ENCODE peak calls at places on chromosomes 12 and 14, in five cellular contexts. One of them, this sample, is unnamed.
A peak's percentile ranks its signal among the peaks of the same experiment; 100 is the strongest.

GRCh38 chr12:1277905-1278304 is 286.9 kb downstream of the ERC1 start:
- DNase-seq in cardiac muscle cell: peak; percentile 75
- DNase-seq in pancreas: no peak
- DNase-seq in naive thymus-derived CD4-positive, alpha-beta T cell: peak; percentile 49
- DNase-seq in CD8-positive, alpha-beta memory T cell: peak; percentile 7
- DNase-seq in this sample: no peak

GRCh38 chr12:75945581-75945980 is 86.0 kb downstream of the PHLDA1 start:
- DNase-seq in naive thymus-derived CD4-positive, alpha-beta T cell: no peak
- DNase-seq in cardiac muscle cell: no peak
- DNase-seq in pancreas: no peak
- DNase-seq in CD8-positive, alpha-beta memory T cell: no peak
- DNase-seq in this sample: no peak

GRCh38 chr12:92133166-92133565 is 12.5 kb downstream of the BTG1 start:
- DNase-seq in pancreas: no peak
- DNase-seq in naive thymus-derived CD4-positive, alpha-beta T cell: no peak
- DNase-seq in cardiac muscle cell: peak; percentile 66
- DNase-seq in CD8-positive, alpha-beta memory T cell: no peak
- DNase-seq in this sample: no peak

GRCh38 chr14:32559595-32559994 is 230.5 kb downstream of the AKAP6 start:
- DNase-seq in naive thymus-derived CD4-positive, alpha-beta T cell: no peak
- DNase-seq in CD8-positive, alpha-beta memory T cell: no peak
- DNase-seq in cardiac muscle cell: no peak
- DNase-seq in pancreas: no peak
- DNase-seq in this sample: no peak

GRCh38 chr12:386651-387050 is 2.5 kb downstream of the KDM5A start:
- DNase-seq in naive thymus-derived CD4-positive, alpha-beta T cell: no peak
- DNase-seq in cardiac muscle cell: no peak
- DNase-seq in pancreas: no peak
- DNase-seq in CD8-positive, alpha-beta memory T cell: no peak
- DNase-seq in this sample: no peak

GRCh38 chr12:104421343-104421742 is 35.4 kb upstream of the CHST11 start:
- DNase-seq in pancreas: no peak
- DNase-seq in CD8-positive, alpha-beta memory T cell: no peak
- DNase-seq in naive thymus-derived CD4-positive, alpha-beta T cell: no peak
- DNase-seq in cardiac muscle cell: no peak
- DNase-seq in this sample: no peak

GRCh38 chr12:28176295-28176694 is 14.0 kb upstream of the CCDC91 start:
- DNase-seq in CD8-positive, alpha-beta memory T cell: no peak
- DNase-seq in naive thymus-derived CD4-positive, alpha-beta T cell: no peak
- DNase-seq in pancreas: no peak
- DNase-seq in cardiac muscle cell: no peak
- DNase-seq in this sample: no peak

GRCh38 chr14:49479432-49479831 is 106.7 kb downstream of the RPS29 start:
- DNase-seq in pancreas: peak; percentile 36
- DNase-seq in CD8-positive, alpha-beta memory T cell: no peak
- DNase-seq in naive thymus-derived CD4-positive, alpha-beta T cell: no peak
- DNase-seq in cardiac muscle cell: no peak
- DNase-seq in this sample: no peak

GRCh38 chr12:117900561-117900960 is 68.2 kb downstream of the KSR2 start:
- DNase-seq in naive thymus-derived CD4-positive, alpha-beta T cell: no peak
- DNase-seq in cardiac muscle cell: no peak
- DNase-seq in pancreas: no peak
- DNase-seq in CD8-positive, alpha-beta memory T cell: no peak
- DNase-seq in this sample: no peak

GRCh38 chr12:3315201-3315661 is 175.8 kb upstream of the PRMT8 start:
- DNase-seq in CD8-positive, alpha-beta memory T cell: no peak
- DNase-seq in pancreas: peak; percentile 76
- DNase-seq in cardiac muscle cell: no peak
- DNase-seq in naive thymus-derived CD4-positive, alpha-beta T cell: no peak
- DNase-seq in this sample: peak; percentile 73

GRCh38 chr12:13250416-13250815 is 53.9 kb downstream of the EMP1 start:
- DNase-seq in pancreas: no peak
- DNase-seq in CD8-positive, alpha-beta memory T cell: no peak
- DNase-seq in naive thymus-derived CD4-positive, alpha-beta T cell: no peak
- DNase-seq in cardiac muscle cell: no peak
- DNase-seq in this sample: peak; percentile 24

GRCh38 chr14:100234511-100234910 is 4.4 kb upstream of the YY1 start:
- DNase-seq in cardiac muscle cell: no peak
- DNase-seq in CD8-positive, alpha-beta memory T cell: no peak
- DNase-seq in naive thymus-derived CD4-positive, alpha-beta T cell: peak; percentile 29
- DNase-seq in pancreas: no peak
- DNase-seq in this sample: no peak

GRCh38 chr14:87108726-87109125 is 884.3 kb downstream of the GALC start:
- DNase-seq in pancreas: no peak
- DNase-seq in naive thymus-derived CD4-positive, alpha-beta T cell: no peak
- DNase-seq in CD8-positive, alpha-beta memory T cell: no peak
- DNase-seq in cardiac muscle cell: no peak
- DNase-seq in this sample: peak; percentile 53

GRCh38 chr14:24416254-24416931 is 13.1 kb downstream of the CBLN3 start:
- DNase-seq in naive thymus-derived CD4-positive, alpha-beta T cell: no peak
- DNase-seq in CD8-positive, alpha-beta memory T cell: no peak
- DNase-seq in pancreas: no peak
- DNase-seq in cardiac muscle cell: peak; percentile 64
- DNase-seq in this sample: no peak

GRCh38 chr12:46523863-46524770 is 151.5 kb upstream of the SLC38A2 start:
- DNase-seq in pancreas: no peak
- DNase-seq in cardiac muscle cell: no peak
- DNase-seq in naive thymus-derived CD4-positive, alpha-beta T cell: peak; percentile 55
- DNase-seq in CD8-positive, alpha-beta memory T cell: no peak
- DNase-seq in this sample: peak; percentile 92

GRCh38 chr12:48828293-48828692 is 10.0 kb downstream of the CACNB3 start:
- DNase-seq in pancreas: no peak
- DNase-seq in cardiac muscle cell: no peak
- DNase-seq in naive thymus-derived CD4-positive, alpha-beta T cell: no peak
- DNase-seq in CD8-positive, alpha-beta memory T cell: no peak
- DNase-seq in this sample: no peak
- H3K27me3 ChIP-seq in pancreas: no peaks in the 10 kb centered on the region
- H3K27me3 ChIP-seq in cardiac muscle cell: no peaks in the 10 kb centered on the region
- H3K27me3 ChIP-seq in naive thymus-derived CD4-positive, alpha-beta T cell: no peaks in the 10 kb centered on the region
- H3K27me3 ChIP-seq in CD8-positive, alpha-beta memory T cell: no peaks in the 10 kb centered on the region
- H3K27me3 ChIP-seq in this sample: no peaks in the 10 kb centered on the region

GRCh38 chr14:56195727-56196126 is 77.5 kb downstream of the PELI2 start:
- DNase-seq in pancreas: no peak
- DNase-seq in CD8-positive, alpha-beta memory T cell: no peak
- DNase-seq in naive thymus-derived CD4-positive, alpha-beta T cell: no peak
- DNase-seq in cardiac muscle cell: no peak
- DNase-seq in this sample: no peak
- H3K27ac ChIP-seq in pancreas: peak overlapping the region; percentile 11
- H3K27ac ChIP-seq in CD8-positive, alpha-beta memory T cell: no peak overlapping the region
- H3K27ac ChIP-seq in naive thymus-derived CD4-positive, alpha-beta T cell: no peak overlapping the region
- H3K27ac ChIP-seq in cardiac muscle cell: no peak overlapping the region
- H3K27ac ChIP-seq in this sample: no peak overlapping the region

GRCh38 chr14:20179880-20180279 is 10.8 kb upstream of the OR11G2 start:
- DNase-seq in CD8-positive, alpha-beta memory T cell: no peak
- DNase-seq in naive thymus-derived CD4-positive, alpha-beta T cell: no peak
- DNase-seq in cardiac muscle cell: no peak
- DNase-seq in pancreas: no peak
- DNase-seq in this sample: no peak

GRCh38 chr14:20179218-20179617 is 11.5 kb upstream of the OR11G2 start:
- DNase-seq in CD8-positive, alpha-beta memory T cell: no peak
- DNase-seq in pancreas: no peak
- DNase-seq in naive thymus-derived CD4-positive, alpha-beta T cell: no peak
- DNase-seq in cardiac muscle cell: no peak
- DNase-seq in this sample: no peak

GRCh38 chr14:20184181-20184580 is 6.5 kb upstream of the OR11G2 start:
- DNase-seq in naive thymus-derived CD4-positive, alpha-beta T cell: no peak
- DNase-seq in CD8-positive, alpha-beta memory T cell: no peak
- DNase-seq in pancreas: no peak
- DNase-seq in cardiac muscle cell: no peak
- DNase-seq in this sample: no peak
- H3K9me3 ChIP-seq in naive thymus-derived CD4-positive, alpha-beta T cell: no peaks in the 10 kb centered on the region
- H3K9me3 ChIP-seq in CD8-positive, alpha-beta memory T cell: no peaks in the 10 kb centered on the region
- H3K9me3 ChIP-seq in pancreas: no peaks in the 10 kb centered on the region
- H3K9me3 ChIP-seq in cardiac muscle cell: peaks cover 3% of the 10 kb centered on the region
- H3K9me3 ChIP-seq in this sample: peaks cover 17% of the 10 kb centered on the region

GRCh38 chr14:105910426-105910825 is 384.0 kb downstream of the TMEM121 start:
- DNase-seq in CD8-positive, alpha-beta memory T cell: no peak
- DNase-seq in naive thymus-derived CD4-positive, alpha-beta T cell: no peak
- DNase-seq in pancreas: no peak
- DNase-seq in cardiac muscle cell: no peak
- DNase-seq in this sample: no peak

GRCh38 chr14:105909046-105909827 is 382.9 kb downstream of the TMEM121 start:
- DNase-seq in pancreas: no peak
- DNase-seq in CD8-positive, alpha-beta memory T cell: no peak
- DNase-seq in cardiac muscle cell: no peak
- DNase-seq in naive thymus-derived CD4-positive, alpha-beta T cell: no peak
- DNase-seq in this sample: no peak

GRCh38 chr14:105908006-105908405 is 381.6 kb downstream of the TMEM121 start:
- DNase-seq in pancreas: no peak
- DNase-seq in CD8-positive, alpha-beta memory T cell: no peak
- DNase-seq in cardiac muscle cell: no peak
- DNase-seq in naive thymus-derived CD4-positive, alpha-beta T cell: no peak
- DNase-seq in this sample: no peak

GRCh38 chr14:105907276-105907675 is 380.9 kb downstream of the TMEM121 start:
- DNase-seq in pancreas: no peak
- DNase-seq in naive thymus-derived CD4-positive, alpha-beta T cell: no peak
- DNase-seq in cardiac muscle cell: no peak
- DNase-seq in CD8-positive, alpha-beta memory T cell: no peak
- DNase-seq in this sample: no peak

GRCh38 chr14:105908481-105908911 is 382.1 kb downstream of the TMEM121 start:
- DNase-seq in cardiac muscle cell: no peak
- DNase-seq in pancreas: no peak
- DNase-seq in naive thymus-derived CD4-positive, alpha-beta T cell: no peak
- DNase-seq in CD8-positive, alpha-beta memory T cell: no peak
- DNase-seq in this sample: no peak
- H3K27me3 ChIP-seq in cardiac muscle cell: no peaks in the 10 kb centered on the region
- H3K27me3 ChIP-seq in pancreas: no peaks in the 10 kb centered on the region
- H3K27me3 ChIP-seq in naive thymus-derived CD4-positive, alpha-beta T cell: no peaks in the 10 kb centered on the region
- H3K27me3 ChIP-seq in CD8-positive, alpha-beta memory T cell: no peaks in the 10 kb centered on the region
- H3K27me3 ChIP-seq in this sample: no peaks in the 10 kb centered on the region

DNA sequence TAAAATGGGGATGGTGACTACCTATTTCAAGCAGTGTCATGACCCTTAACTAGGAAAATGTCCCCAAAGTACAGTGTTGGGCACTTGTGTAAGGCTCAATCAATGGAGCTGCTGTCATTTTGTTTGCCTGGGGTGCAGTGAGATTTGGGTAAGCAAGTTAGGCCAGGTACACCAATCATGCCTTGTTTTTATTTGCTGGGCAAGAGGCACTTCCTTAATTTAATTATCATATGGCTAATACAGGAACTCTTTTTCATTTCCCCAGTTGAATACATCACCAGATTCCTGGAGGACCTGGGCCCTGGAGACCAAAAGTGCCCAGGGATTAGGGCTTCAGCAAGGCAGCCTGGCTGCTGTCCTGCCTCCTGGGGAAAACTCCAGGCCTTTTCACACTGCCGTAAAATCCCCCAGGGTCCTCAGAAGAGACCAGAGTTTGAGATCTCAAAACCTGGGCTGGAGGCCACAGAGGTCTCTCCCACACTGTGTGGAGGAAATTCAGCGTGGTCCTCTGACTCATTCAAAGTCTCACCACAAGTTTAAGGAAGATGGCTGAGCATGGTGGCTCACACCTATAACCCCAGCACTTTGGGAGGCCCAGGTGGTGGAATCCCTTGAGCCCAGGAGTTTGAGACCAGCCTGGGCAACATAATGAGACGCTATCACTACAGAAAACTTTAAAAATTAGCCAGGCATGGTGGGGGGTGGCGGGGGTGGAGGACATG is 28.4 kb upstream of the FOXN3 start:
- DNase-seq in pancreas: no peak
- DNase-seq in naive thymus-derived CD4-positive, alpha-beta T cell: no peak
- DNase-seq in CD8-positive, alpha-beta memory T cell: no peak
- DNase-seq in cardiac muscle cell: no peak
- DNase-seq in this sample: no peak
- H3K27ac ChIP-seq in pancreas: no peak overlapping the region
- H3K27ac ChIP-seq in naive thymus-derived CD4-positive, alpha-beta T cell: peak overlapping the region; percentile 50
- H3K27ac ChIP-seq in CD8-positive, alpha-beta memory T cell: no peak overlapping the region
- H3K27ac ChIP-seq in cardiac muscle cell: no peak overlapping the region
- H3K27ac ChIP-seq in this sample: no peak overlapping the region

GRCh38 chr14:88598097-88598675 is 35.3 kb downstream of the ZC3H14 start:
- DNase-seq in pancreas: no peak
- DNase-seq in CD8-positive, alpha-beta memory T cell: no peak
- DNase-seq in naive thymus-derived CD4-positive, alpha-beta T cell: no peak
- DNase-seq in cardiac muscle cell: no peak
- DNase-seq in this sample: no peak

GRCh38 chr14:88599761-88600439 is 37.1 kb downstream of the ZC3H14 start:
- DNase-seq in CD8-positive, alpha-beta memory T cell: no peak
- DNase-seq in naive thymus-derived CD4-positive, alpha-beta T cell: no peak
- DNase-seq in cardiac muscle cell: no peak
- DNase-seq in pancreas: no peak
- DNase-seq in this sample: no peak

GRCh38 chr14:88597601-88598000 is 34.8 kb downstream of the ZC3H14 start:
- DNase-seq in pancreas: no peak
- DNase-seq in CD8-positive, alpha-beta memory T cell: no peak
- DNase-seq in cardiac muscle cell: no peak
- DNase-seq in naive thymus-derived CD4-positive, alpha-beta T cell: no peak
- DNase-seq in this sample: no peak

GRCh38 chr14:88599321-88599720 is 36.5 kb downstream of the ZC3H14 start:
- DNase-seq in naive thymus-derived CD4-positive, alpha-beta T cell: no peak
- DNase-seq in pancreas: no peak
- DNase-seq in cardiac muscle cell: no peak
- DNase-seq in CD8-positive, alpha-beta memory T cell: no peak
- DNase-seq in this sample: no peak

GRCh38 chr14:88597038-88597437 is 34.2 kb downstream of the ZC3H14 start:
- DNase-seq in CD8-positive, alpha-beta memory T cell: no peak
- DNase-seq in cardiac muscle cell: no peak
- DNase-seq in naive thymus-derived CD4-positive, alpha-beta T cell: no peak
- DNase-seq in pancreas: no peak
- DNase-seq in this sample: no peak
- H3K9me3 ChIP-seq in CD8-positive, alpha-beta memory T cell: no peaks in the 10 kb centered on the region
- H3K9me3 ChIP-seq in cardiac muscle cell: no peaks in the 10 kb centered on the region
- H3K9me3 ChIP-seq in naive thymus-derived CD4-positive, alpha-beta T cell: no peaks in the 10 kb centered on the region
- H3K9me3 ChIP-seq in pancreas: no peaks in the 10 kb centered on the region
- H3K9me3 ChIP-seq in this sample: no peaks in the 10 kb centered on the region

GRCh38 chr14:101458536-101459391 is 102.5 kb upstream of the DIO3 start:
- DNase-seq in CD8-positive, alpha-beta memory T cell: no peak
- DNase-seq in naive thymus-derived CD4-positive, alpha-beta T cell: no peak
- DNase-seq in cardiac muscle cell: no peak
- DNase-seq in pancreas: no peak
- DNase-seq in this sample: no peak

GRCh38 chr14:101461891-101462290 is 99.4 kb upstream of the DIO3 start:
- DNase-seq in CD8-positive, alpha-beta memory T cell: no peak
- DNase-seq in naive thymus-derived CD4-positive, alpha-beta T cell: no peak
- DNase-seq in cardiac muscle cell: no peak
- DNase-seq in pancreas: no peak
- DNase-seq in this sample: no peak

GRCh38 chr14:101459392-101459900 is 101.8 kb upstream of the DIO3 start:
- DNase-seq in cardiac muscle cell: no peak
- DNase-seq in CD8-positive, alpha-beta memory T cell: no peak
- DNase-seq in pancreas: no peak
- DNase-seq in naive thymus-derived CD4-positive, alpha-beta T cell: no peak
- DNase-seq in this sample: no peak

GRCh38 chr14:101460986-101461750 is 100.1 kb upstream of the DIO3 start:
- DNase-seq in cardiac muscle cell: no peak
- DNase-seq in naive thymus-derived CD4-positive, alpha-beta T cell: no peak
- DNase-seq in pancreas: no peak
- DNase-seq in CD8-positive, alpha-beta memory T cell: no peak
- DNase-seq in this sample: no peak

GRCh38 chr14:101460521-101460920 is 100.8 kb upstream of the DIO3 start:
- DNase-seq in cardiac muscle cell: no peak
- DNase-seq in pancreas: no peak
- DNase-seq in CD8-positive, alpha-beta memory T cell: no peak
- DNase-seq in naive thymus-derived CD4-positive, alpha-beta T cell: no peak
- DNase-seq in this sample: no peak
- H3K27me3 ChIP-seq in cardiac muscle cell: peaks cover 70% of the 10 kb centered on the region
- H3K27me3 ChIP-seq in pancreas: peaks cover 21% of the 10 kb centered on the region
- H3K27me3 ChIP-seq in CD8-positive, alpha-beta memory T cell: peaks cover 11% of the 10 kb centered on the region
- H3K27me3 ChIP-seq in naive thymus-derived CD4-positive, alpha-beta T cell: peaks cover 8% of the 10 kb centered on the region
- H3K27me3 ChIP-seq in this sample: peaks cover 36% of the 10 kb centered on the region